ENCODE peak calls at places on chromosome 10, in six cellular contexts. M is HCT116, Z is GM23338, E is dorsolateral prefrontal cortex, I is right lobe of liver, S is cardiac fibroblast. B is an unnamed sample.

GRCh38 chr10:112379635-112380296 is 5.8 kb downstream of the ACSL5 start:
- DNase-seq in M (peak), Z (no peak), E (no peak), I (peak), S (no peak), B (no peak)

GRCh38 chr10:100927266-100927665 is 14.5 kb downstream of the SLF2 start:
- DNase-seq in M (no peak), Z (no peak), E (no peak), I (no peak), S (no peak), B (no peak)

GRCh38 chr10:18523025-18523424 is 128.4 kb downstream of the NSUN6 start:
- DNase-seq in M (no peak), Z (no peak), E (no peak), I (no peak), S (peak), B (no peak)

GRCh38 chr10:62177111-62177510 is 91.5 kb downstream of the RTKN2 start:
- DNase-seq in M (no peak), Z (no peak), E (no peak), I (no peak), S (peak), B (no peak)

GRCh38 chr10:127452568-127452967 is 96.5 kb upstream of the NPS start:
- DNase-seq in M (no peak), Z (no peak), E (no peak), I (no peak), S (no peak), B (no peak)

GRCh38 chr10:71397340-71398212 is 856 bp downstream of the CDH23 start:
- DNase-seq in M (no peak), Z (peak), E (no peak), I (peak), S (no peak), B (no peak)

GRCh38 chr10:129771576-129772471 is 192.2 kb downstream of the EBF3 start:
- DNase-seq in M (no peak), Z (no peak), E (no peak), I (peak), S (no peak), B (no peak)

GRCh38 chr10:112927980-112928379 is 22.1 kb upstream of the TCF7L2 start:
- DNase-seq in M (no peak), Z (peak), E (no peak), I (no peak), S (no peak), B (no peak)

GRCh38 chr10:101292194-101293006 is 61.6 kb upstream of the BTRC start:
- DNase-seq in M (no peak), Z (peak), E (peak), I (no peak), S (no peak), B (peak)

GRCh38 chr10:71138126-71138860 is 74.1 kb upstream of the UNC5B start:
- DNase-seq in M (no peak), Z (no peak), E (no peak), I (no peak), S (no peak), B (no peak)

GRCh38 chr10:43731486-43731885 is 82.8 kb upstream of the ZNF32 start:
- DNase-seq in M (no peak), Z (no peak), E (no peak), I (no peak), S (no peak), B (no peak)

GRCh38 chr10:114718386-114718785 is 60.3 kb upstream of the ABLIM1 start:
- DNase-seq in M (no peak), Z (no peak), E (no peak), I (no peak), S (no peak), B (no peak)

GRCh38 chr10:26334932-26335573 is 103.1 kb upstream of the APBB1IP start:
- DNase-seq in M (peak), Z (peak), E (no peak), I (peak), S (peak), B (no peak)

GRCh38 chr10:123781956-123782500 is 109.6 kb downstream of the CPXM2 start:
- DNase-seq in M (no peak), Z (peak), E (no peak), I (no peak), S (no peak), B (no peak)

GRCh38 chr10:52004342-52004949 is 305.1 kb upstream of the CSTF2T start:
- DNase-seq in M (peak), Z (peak), E (no peak), I (no peak), S (peak), B (no peak)

GRCh38 chr10:77159538-77160110 is 478.0 kb downstream of the KCNMA1 start:
- DNase-seq in M (no peak), Z (no peak), E (no peak), I (no peak), S (no peak), B (no peak)

GRCh38 chr10:112006407-112006806 is 177.2 kb downstream of the GPAM start:
- DNase-seq in M (no peak), Z (no peak), E (no peak), I (no peak), S (no peak), B (no peak)

GRCh38 chr10:63708421-63708820 is 187.2 kb downstream of the REEP3 start:
- DNase-seq in M (no peak), Z (no peak), E (no peak), I (no peak), S (no peak), B (no peak)

GRCh38 chr10:26430641-26431163 is 7.4 kb upstream of the APBB1IP start:
- DNase-seq in M (no peak), Z (no peak), E (no peak), I (no peak), S (no peak), B (no peak)

GRCh38 chr10:3708830-3709229 is 76.2 kb downstream of the KLF6 start:
- DNase-seq in M (no peak), Z (no peak), E (no peak), I (no peak), S (peak), B (no peak)

GRCh38 chr10:95245425-95246055 is 45.3 kb downstream of the PDLIM1 start:
- DNase-seq in M (no peak), Z (no peak), E (no peak), I (no peak), S (no peak), B (no peak)

GRCh38 chr10:104331208-104331838 is 6.9 kb downstream of the ITPRIP start:
- DNase-seq in M (peak), Z (peak), E (peak), I (peak), S (peak), B (no peak)

DNA sequence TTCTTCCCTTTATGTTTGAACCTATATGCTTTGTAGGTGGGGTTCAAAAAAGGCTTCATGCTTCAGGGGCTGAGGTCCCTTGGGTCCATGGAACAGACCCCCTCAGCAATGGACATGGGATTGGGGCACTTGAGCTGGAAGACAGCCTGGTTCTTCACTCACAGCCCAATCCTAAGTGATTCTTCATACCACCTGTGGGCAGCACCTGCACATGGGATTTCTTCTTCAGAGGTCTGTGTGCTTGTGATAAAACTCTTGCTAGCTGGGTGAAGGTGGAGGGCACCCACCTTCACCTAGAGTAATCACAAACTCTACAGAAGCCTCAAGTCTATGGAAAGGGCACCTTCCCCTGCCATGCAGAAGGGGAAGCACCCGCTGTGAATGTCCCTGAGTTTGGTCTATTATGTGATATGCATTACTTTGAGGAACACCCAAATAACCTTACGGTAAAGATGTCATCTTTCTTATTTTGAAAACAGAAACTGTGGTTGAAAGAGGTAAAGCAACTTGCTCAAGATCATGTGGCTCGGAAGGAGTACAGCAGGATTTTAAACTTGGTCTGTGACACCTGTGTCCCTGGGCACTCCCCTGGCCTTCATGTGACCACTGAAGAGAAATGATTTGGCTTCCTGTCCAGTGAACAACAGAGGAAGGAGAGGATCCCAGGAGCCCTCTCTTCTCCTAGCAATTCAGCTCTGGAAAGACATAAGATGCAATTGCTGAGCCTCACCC is 469.5 kb upstream of the ZMIZ1 start:
- DNase-seq in M (no peak), Z (no peak), E (no peak), I (no peak), S (no peak), B (no peak)
- TF ChIP-seq CTCF in M (peak), Z (peak), E (no peak), I (no peak), S (no peak), B (no peak)

GRCh38 chr10:102813734-102814455 is 23.3 kb downstream of the CYP17A1 start:
- DNase-seq in M (no peak), Z (no peak), E (no peak), I (peak), S (peak), B (no peak)

GRCh38 chr10:102813017-102813541 is 24.1 kb downstream of the CYP17A1 start:
- DNase-seq in M (no peak), Z (no peak), E (no peak), I (no peak), S (no peak), B (no peak)

GRCh38 chr10:102815790-102816549 is 21.2 kb downstream of the CYP17A1 start:
- DNase-seq in M (no peak), Z (peak), E (no peak), I (peak), S (peak), B (no peak)

GRCh38 chr10:102814456-102814871 is 22.7 kb downstream of the CYP17A1 start:
- DNase-seq in M (no peak), Z (no peak), E (no peak), I (no peak), S (peak), B (no peak)

GRCh38 chr10:102814873-102815661 is 22.1 kb downstream of the CYP17A1 start:
- DNase-seq in M (no peak), Z (peak), E (no peak), I (peak), S (peak), B (no peak)
- TF ChIP-seq CTCF in M (no peak), Z (no peak), E (no peak), I (no peak), S (peak), B (no peak)

DNA sequence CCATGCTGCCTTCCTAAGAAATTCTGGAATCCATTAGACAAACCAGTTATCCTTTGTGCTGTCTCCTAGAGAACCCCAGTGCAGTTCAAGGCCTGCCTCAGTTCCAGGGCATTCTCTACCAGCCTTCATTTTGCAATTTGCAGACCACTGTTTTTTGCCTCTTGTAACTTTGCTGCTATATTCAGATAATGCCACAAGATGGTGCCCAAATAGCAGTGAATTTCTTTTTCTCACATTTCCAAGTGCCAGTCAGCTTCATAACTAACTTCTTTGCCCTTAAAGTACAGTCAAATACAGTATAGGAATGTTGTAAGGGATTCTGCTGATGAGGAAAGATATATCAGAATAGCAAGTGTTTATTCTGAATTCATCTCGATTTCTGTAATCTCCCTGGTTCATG is 25.2 kb downstream of the LOXL4 start:
- DNase-seq in M (no peak), Z (no peak), E (no peak), I (no peak), S (peak), B (no peak)
- TF ChIP-seq CTCF in M (peak), Z (peak), E (peak), I (peak), S (peak), B (peak)

DNA sequence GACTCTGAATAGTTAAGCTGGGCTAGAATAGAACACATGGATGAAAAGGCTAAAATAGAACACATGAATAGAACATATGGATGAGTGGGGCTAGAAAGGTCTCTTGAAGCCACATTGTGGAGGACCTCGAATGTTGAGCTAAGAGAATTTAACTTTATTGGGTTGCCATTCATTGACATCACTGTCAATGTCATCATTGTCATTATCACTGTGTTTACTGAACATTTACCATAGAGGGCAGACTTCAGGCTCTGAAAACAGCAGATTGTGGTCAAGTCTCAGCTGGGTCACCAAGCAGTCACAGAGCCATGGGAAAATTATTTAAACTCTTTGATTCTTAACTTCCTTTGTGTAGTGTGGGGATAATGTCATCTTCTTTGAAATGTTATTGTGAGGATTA is 80.4 kb downstream of the WDFY4 start:
- DNase-seq in M (no peak), Z (no peak), E (no peak), I (no peak), S (no peak), B (no peak)
- TF ChIP-seq CTCF in M (no peak), Z (peak), E (no peak), I (no peak), S (no peak), B (no peak)